ENCODE peak calls at places on chromosomes 2 and 18, in four cellular contexts. One of them, this sample, is unnamed.

GRCh38 chr2:237290249-237290648 is 123.7 kb downstream of the COL6A3 start:
- DNase-seq in adrenal gland: peak
- DNase-seq in heart right ventricle: peak
- DNase-seq in cardiac fibroblast: peak
- DNase-seq in this sample: no peak

GRCh38 chr18:67513285-67513684 is 3.2 kb downstream of the DSEL start:
- DNase-seq in cardiac fibroblast: peak
- DNase-seq in adrenal gland: no peak
- DNase-seq in heart right ventricle: no peak
- DNase-seq in this sample: no peak

GRCh38 chr2:46942891-46943626 is 27.5 kb upstream of the MCFD2 start:
- DNase-seq in adrenal gland: no peak
- DNase-seq in cardiac fibroblast: no peak
- DNase-seq in heart right ventricle: no peak
- DNase-seq in this sample: no peak

GRCh38 chr2:97754690-97755346 is 41.4 kb downstream of the ZAP70 start:
- DNase-seq in heart right ventricle: peak
- DNase-seq in adrenal gland: no peak
- DNase-seq in cardiac fibroblast: no peak
- DNase-seq in this sample: no peak

GRCh38 chr2:24721470-24721869 is 71.7 kb downstream of the PTRHD1 start:
- DNase-seq in heart right ventricle: peak
- DNase-seq in cardiac fibroblast: peak
- DNase-seq in adrenal gland: peak
- DNase-seq in this sample: peak

GRCh38 chr18:76459687-76460350 is 35.2 kb downstream of the ZNF516 start:
- DNase-seq in adrenal gland: peak
- DNase-seq in cardiac fibroblast: peak
- DNase-seq in heart right ventricle: no peak
- DNase-seq in this sample: peak

GRCh38 chr2:173590278-173590811 is 235.7 kb downstream of the CDCA7 start:
- DNase-seq in cardiac fibroblast: peak
- DNase-seq in heart right ventricle: peak
- DNase-seq in adrenal gland: peak
- DNase-seq in this sample: peak

GRCh38 chr2:225534697-225535096 is 135.2 kb downstream of the NYAP2 start:
- DNase-seq in heart right ventricle: no peak
- DNase-seq in adrenal gland: no peak
- DNase-seq in cardiac fibroblast: no peak
- DNase-seq in this sample: no peak

GRCh38 chr18:62790836-62791772 is 75.8 kb downstream of the PHLPP1 start:
- DNase-seq in adrenal gland: no peak
- DNase-seq in heart right ventricle: no peak
- DNase-seq in cardiac fibroblast: no peak
- DNase-seq in this sample: no peak

GRCh38 chr2:43877782-43878464 is 39.2 kb downstream of the ABCG8 start:
- DNase-seq in adrenal gland: peak
- DNase-seq in cardiac fibroblast: peak
- DNase-seq in heart right ventricle: peak
- DNase-seq in this sample: peak

GRCh38 chr2:51995293-51995692 is 963.4 kb upstream of the NRXN1 start:
- DNase-seq in heart right ventricle: no peak
- DNase-seq in adrenal gland: no peak
- DNase-seq in cardiac fibroblast: peak
- DNase-seq in this sample: no peak

GRCh38 chr2:196590286-196590685 is 49.2 kb upstream of the CCDC150 start:
- DNase-seq in adrenal gland: no peak
- DNase-seq in cardiac fibroblast: no peak
- DNase-seq in heart right ventricle: no peak
- DNase-seq in this sample: no peak

GRCh38 chr2:106580241-106580640 is 93.1 kb downstream of the CD8B2 start:
- DNase-seq in heart right ventricle: no peak
- DNase-seq in adrenal gland: no peak
- DNase-seq in cardiac fibroblast: no peak
- DNase-seq in this sample: no peak

GRCh38 chr18:52288403-52289004 is 51.5 kb upstream of the DCC start:
- DNase-seq in adrenal gland: peak
- DNase-seq in heart right ventricle: no peak
- DNase-seq in cardiac fibroblast: no peak
- DNase-seq in this sample: no peak

GRCh38 chr2:101826716-101827115 is 129.2 kb downstream of the MAP4K4 start:
- DNase-seq in heart right ventricle: no peak
- DNase-seq in adrenal gland: no peak
- DNase-seq in cardiac fibroblast: no peak
- DNase-seq in this sample: no peak

GRCh38 chr2:175805442-175806114 is 196.5 kb downstream of the LNPK start:
- DNase-seq in heart right ventricle: no peak
- DNase-seq in cardiac fibroblast: no peak
- DNase-seq in adrenal gland: no peak
- DNase-seq in this sample: no peak

GRCh38 chr2:220273082-220273481 is 645.7 kb downstream of the SLC4A3 start:
- DNase-seq in cardiac fibroblast: no peak
- DNase-seq in heart right ventricle: no peak
- DNase-seq in adrenal gland: no peak
- DNase-seq in this sample: no peak

GRCh38 chr18:46939337-46939963 is 22.0 kb downstream of the KATNAL2 start:
- DNase-seq in adrenal gland: no peak
- DNase-seq in heart right ventricle: no peak
- DNase-seq in cardiac fibroblast: peak
- DNase-seq in this sample: peak

GRCh38 chr2:231563378-231563961 is 29.2 kb upstream of the TEX44 start:
- DNase-seq in cardiac fibroblast: peak
- DNase-seq in heart right ventricle: peak
- DNase-seq in adrenal gland: peak
- DNase-seq in this sample: peak

GRCh38 chr2:70615222-70615621 is 61.6 kb upstream of the TGFA start:
- DNase-seq in cardiac fibroblast: no peak
- DNase-seq in heart right ventricle: no peak
- DNase-seq in adrenal gland: no peak
- DNase-seq in this sample: no peak
- TF ChIP-seq CTCF in cardiac fibroblast: no peak
- TF ChIP-seq CTCF in heart right ventricle: no peak
- TF ChIP-seq CTCF in adrenal gland: no peak
- TF ChIP-seq CTCF in this sample: no peak

DNA sequence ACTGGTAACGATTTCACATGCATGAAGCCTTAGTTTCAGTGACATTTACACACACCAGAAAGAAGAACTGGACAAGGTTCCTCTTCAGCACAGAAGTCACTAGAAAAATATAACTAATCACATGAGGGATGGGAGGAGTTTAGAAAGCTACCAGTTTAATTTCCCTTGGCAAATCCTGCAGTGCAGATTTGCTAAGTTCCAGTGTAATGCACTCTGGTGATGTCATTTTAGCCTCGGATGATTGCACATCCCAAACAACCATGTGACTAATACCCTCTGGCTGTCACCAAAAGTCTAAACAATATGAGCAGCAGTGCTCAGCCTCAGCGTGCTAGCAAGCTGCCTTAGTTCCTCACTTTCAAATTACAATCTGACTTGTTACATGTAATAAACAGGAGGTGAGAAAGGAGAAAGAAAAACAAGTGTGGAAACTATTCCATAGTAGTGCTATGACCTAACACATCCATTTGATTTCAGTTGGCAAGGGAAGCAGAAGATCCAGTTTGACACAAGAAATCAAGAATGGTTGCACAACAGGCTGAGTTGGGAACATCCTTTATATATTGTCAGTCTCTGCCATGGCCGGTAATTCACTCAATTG is 35.3 kb upstream of the PPP1CB start:
- DNase-seq in heart right ventricle: peak
- DNase-seq in adrenal gland: peak
- DNase-seq in cardiac fibroblast: peak
- DNase-seq in this sample: peak
- H3K4me3 ChIP-seq in heart right ventricle: no peak
- H3K4me3 ChIP-seq in adrenal gland: no peak
- H3K4me3 ChIP-seq in cardiac fibroblast: no peak
- H3K4me3 ChIP-seq in this sample: no peak

GRCh38 chr18:28178720-28179119 is 1.8 kb upstream of the CDH2 start:
- DNase-seq in cardiac fibroblast: peak
- DNase-seq in adrenal gland: peak
- DNase-seq in heart right ventricle: no peak
- DNase-seq in this sample: no peak

GRCh38 chr18:28176674-28176932 is 327 bp downstream of the CDH2 start:
- DNase-seq in heart right ventricle: no peak
- DNase-seq in adrenal gland: peak
- DNase-seq in cardiac fibroblast: no peak
- DNase-seq in this sample: no peak

GRCh38 chr18:28175930-28176673 is 828 bp downstream of the CDH2 start:
- DNase-seq in cardiac fibroblast: peak
- DNase-seq in adrenal gland: peak
- DNase-seq in heart right ventricle: no peak
- DNase-seq in this sample: no peak

GRCh38 chr18:28177828-28178635 is 1.1 kb upstream of the CDH2 start:
- DNase-seq in heart right ventricle: peak
- DNase-seq in cardiac fibroblast: peak
- DNase-seq in adrenal gland: peak
- DNase-seq in this sample: no peak

GRCh38 chr18:28176933-28177827 is at the start of gene CDH2:
- DNase-seq in cardiac fibroblast: peak
- DNase-seq in heart right ventricle: peak
- DNase-seq in adrenal gland: peak
- DNase-seq in this sample: peak
- TF ChIP-seq CTCF in cardiac fibroblast: no peak
- TF ChIP-seq CTCF in heart right ventricle: no peak
- TF ChIP-seq CTCF in adrenal gland: no peak
- TF ChIP-seq CTCF in this sample: peak

GRCh38 chr2:45793998-45794720 is 142.7 kb downstream of the PRKCE start:
- DNase-seq in cardiac fibroblast: peak
- DNase-seq in heart right ventricle: no peak
- DNase-seq in adrenal gland: no peak
- DNase-seq in this sample: no peak
- H3K4me3 ChIP-seq in cardiac fibroblast: peak
- H3K4me3 ChIP-seq in heart right ventricle: no peak
- H3K4me3 ChIP-seq in adrenal gland: no peak
- H3K4me3 ChIP-seq in this sample: no peak

GRCh38 chr2:241540766-241541561 is 17.6 kb upstream of the BOK start:
- DNase-seq in heart right ventricle: no peak
- DNase-seq in adrenal gland: peak
- DNase-seq in cardiac fibroblast: peak
- DNase-seq in this sample: no peak

GRCh38 chr2:241541564-241542277 is 16.8 kb upstream of the BOK start:
- DNase-seq in cardiac fibroblast: no peak
- DNase-seq in heart right ventricle: no peak
- DNase-seq in adrenal gland: no peak
- DNase-seq in this sample: no peak

GRCh38 chr2:241540391-241540765 is 18.2 kb upstream of the BOK start:
- DNase-seq in cardiac fibroblast: no peak
- DNase-seq in adrenal gland: peak
- DNase-seq in heart right ventricle: no peak
- DNase-seq in this sample: no peak

GRCh38 chr2:241538838-241539615 is 19.5 kb upstream of the BOK start:
- DNase-seq in heart right ventricle: no peak
- DNase-seq in adrenal gland: no peak
- DNase-seq in cardiac fibroblast: no peak
- DNase-seq in this sample: no peak

DNA sequence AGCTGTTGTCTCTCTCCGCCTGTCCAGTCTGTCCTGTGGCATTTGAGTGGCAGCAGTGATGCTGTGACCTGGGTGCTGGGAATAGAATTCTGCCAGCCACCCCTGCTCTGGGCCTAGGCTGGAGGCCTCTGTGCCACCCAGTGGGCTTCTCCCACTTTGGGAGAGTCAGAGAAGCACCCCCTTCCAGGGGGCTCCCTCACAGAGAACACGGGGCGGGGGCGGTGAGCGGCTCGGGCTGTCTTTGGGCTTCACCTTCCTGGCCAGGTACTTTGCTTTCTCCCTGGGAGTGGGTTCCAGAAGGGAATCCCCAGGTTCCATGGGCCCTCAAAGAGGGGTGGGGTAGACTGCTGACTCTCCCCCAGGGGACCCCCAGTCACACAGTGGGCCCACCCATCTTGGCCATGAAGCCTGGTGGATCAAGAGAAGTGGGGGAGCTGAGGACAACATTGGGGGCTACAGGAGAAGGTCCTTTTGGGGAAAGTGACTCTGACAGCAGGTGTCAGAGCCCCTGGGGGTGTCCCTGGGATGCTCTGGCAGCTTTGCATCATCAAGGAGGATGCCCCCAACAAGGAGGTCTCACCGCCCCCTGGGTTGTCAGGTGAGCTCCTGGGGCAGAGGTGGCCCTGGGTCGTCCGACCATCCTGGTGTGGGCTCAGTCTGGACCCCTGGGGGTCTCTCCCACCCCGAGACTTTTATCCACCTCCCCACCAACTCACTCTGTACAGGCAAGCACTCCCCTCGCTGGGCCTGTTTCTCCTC is 18.8 kb upstream of the BOK start:
- DNase-seq in adrenal gland: no peak
- DNase-seq in heart right ventricle: no peak
- DNase-seq in cardiac fibroblast: no peak
- DNase-seq in this sample: no peak
- TF ChIP-seq CTCF in adrenal gland: no peak
- TF ChIP-seq CTCF in heart right ventricle: no peak
- TF ChIP-seq CTCF in cardiac fibroblast: no peak
- TF ChIP-seq CTCF in this sample: no peak

GRCh38 chr2:14492920-14493503 is 139.5 kb upstream of the LRATD1 start:
- DNase-seq in heart right ventricle: no peak
- DNase-seq in adrenal gland: no peak
- DNase-seq in cardiac fibroblast: peak
- DNase-seq in this sample: peak
- H3K4me3 ChIP-seq in heart right ventricle: no peak
- H3K4me3 ChIP-seq in adrenal gland: no peak
- H3K4me3 ChIP-seq in cardiac fibroblast: no peak
- H3K4me3 ChIP-seq in this sample: no peak

GRCh38 chr18:34867520-34867919 is 157.4 kb downstream of the DTNA start:
- DNase-seq in adrenal gland: no peak
- DNase-seq in cardiac fibroblast: peak
- DNase-seq in heart right ventricle: peak
- DNase-seq in this sample: no peak
- TF ChIP-seq CTCF in adrenal gland: no peak
- TF ChIP-seq CTCF in cardiac fibroblast: peak
- TF ChIP-seq CTCF in heart right ventricle: peak
- TF ChIP-seq CTCF in this sample: peak

This sample was measured in retinal pigment epithelial cell.